ENCODE peak calls at places on chromosomes 1 and 21, in six cellular contexts. U, L, G, Q, X and Z are unnamed samples.

GRCh38 chr1:176789571-176790090 is 326.7 kb downstream of the PAPPA2 start:
- DNase-seq in U (no peak), X (no peak), L (no peak), Q (no peak), G (no peak), Z (no peak)

GRCh38 chr1:92051948-92052347 is 22.2 kb downstream of the EPHX4 start:
- DNase-seq in Q (no peak), U (no peak), L (no peak), X (no peak), G (no peak), Z (no peak)

GRCh38 chr1:109785446-109786106 is 21.9 kb upstream of the EPS8L3 start:
- DNase-seq in G (no peak), L (no peak), Q (peak; percentile 17), X (no peak), U (no peak), Z (no peak)

GRCh38 chr1:230868736-230869385 is 540 bp upstream of the C1orf198 start:
- DNase-seq in L (peak; percentile 24), U (no peak), X (peak; percentile 47), G (peak; percentile 79), Q (peak; percentile 75), Z (peak; percentile 80)

GRCh38 chr1:170407601-170408000 is 124.4 kb upstream of the GORAB start:
- DNase-seq in L (peak; percentile 66), G (no peak), X (no peak), Q (no peak), U (no peak), Z (no peak)

GRCh38 chr21:34018910-34019309 is 54.5 kb upstream of the MRPS6 start:
- DNase-seq in X (peak; percentile 44), L (no peak), Q (no peak), G (no peak), U (no peak), Z (no peak)

GRCh38 chr1:175043824-175044223 is 20.6 kb upstream of the MRPS14 start:
- DNase-seq in U (no peak), G (no peak), X (no peak), L (no peak), Q (no peak), Z (no peak)

GRCh38 chr1:207034998-207035397 is 2.4 kb upstream of the C1orf116 start:
- DNase-seq in L (no peak), X (no peak), U (no peak), Q (no peak), G (no peak), Z (no peak)

GRCh38 chr1:24007079-24007478 is 27.0 kb upstream of the SRSF10 start:
- DNase-seq in G (no peak), X (no peak), U (no peak), L (no peak), Q (no peak), Z (no peak)

GRCh38 chr1:172670316-172670715 is 11.4 kb downstream of the FASLG start:
- DNase-seq in Q (no peak), L (no peak), U (no peak), X (no peak), G (no peak), Z (no peak)

GRCh38 chr1:183577897-183578470 is 12.3 kb downstream of the NCF2 start:
- DNase-seq in G (no peak), Q (no peak), X (no peak), U (no peak), L (no peak), Z (no peak)

GRCh38 chr1:52955129-52955970 is 28.3 kb downstream of the SCP2 start:
- DNase-seq in U (no peak), X (no peak), L (peak; percentile 67), G (no peak), Q (no peak), Z (no peak)